ENCODE peak calls at places on chromosome 16, in five cellular contexts. One of them, this sample, is unnamed.

GRCh38 chr16:54985668-54986067 is 55.0 kb downstream of the IRX5 start:
- DNase-seq in A549: no peak
- DNase-seq in HepG2: no peak
- DNase-seq in WTC11: no peak
- DNase-seq in K562: no peak
- DNase-seq in this sample: no peak

GRCh38 chr16:51062039-51062438 is 89.0 kb downstream of the SALL1 start:
- DNase-seq in A549: peak
- DNase-seq in HepG2: peak
- DNase-seq in WTC11: no peak
- DNase-seq in K562: no peak
- DNase-seq in this sample: no peak

GRCh38 chr16:3971261-3971660 is 90.7 kb upstream of the CREBBP start:
- DNase-seq in A549: peak
- DNase-seq in HepG2: no peak
- DNase-seq in WTC11: no peak
- DNase-seq in K562: no peak
- DNase-seq in this sample: peak

GRCh38 chr16:4580245-4580644 is 24.1 kb downstream of the C16orf96 start:
- DNase-seq in A549: peak
- DNase-seq in HepG2: no peak
- DNase-seq in WTC11: no peak
- DNase-seq in K562: no peak
- DNase-seq in this sample: no peak

GRCh38 chr16:20675488-20676267 is 21.8 kb downstream of the ACSM1 start:
- DNase-seq in A549: no peak
- DNase-seq in HepG2: peak
- DNase-seq in WTC11: peak
- DNase-seq in K562: peak
- DNase-seq in this sample: peak

GRCh38 chr16:51167170-51167710 is 16.2 kb upstream of the SALL1 start:
- DNase-seq in A549: no peak
- DNase-seq in HepG2: no peak
- DNase-seq in WTC11: no peak
- DNase-seq in K562: no peak
- DNase-seq in this sample: no peak

GRCh38 chr16:90026135-90026534 is 6.9 kb upstream of the DBNDD1 start:
- DNase-seq in A549: no peak
- DNase-seq in HepG2: no peak
- DNase-seq in WTC11: no peak
- DNase-seq in K562: no peak
- DNase-seq in this sample: no peak

GRCh38 chr16:88815901-88816589 is 4.3 kb upstream of the APRT start:
- DNase-seq in A549: peak
- DNase-seq in HepG2: peak
- DNase-seq in WTC11: peak
- DNase-seq in K562: peak
- DNase-seq in this sample: no peak

GRCh38 chr16:89737341-89738071 is 16.2 kb downstream of the ZNF276 start:
- DNase-seq in A549: no peak
- DNase-seq in HepG2: no peak
- DNase-seq in WTC11: no peak
- DNase-seq in K562: no peak
- DNase-seq in this sample: no peak

GRCh38 chr16:55021595-55022475 is 91.2 kb downstream of the IRX5 start:
- DNase-seq in A549: peak
- DNase-seq in HepG2: peak
- DNase-seq in WTC11: peak
- DNase-seq in K562: peak
- DNase-seq in this sample: no peak

GRCh38 chr16:84560269-84560668 is 55.8 kb upstream of the MEAK7 start:
- DNase-seq in A549: no peak
- DNase-seq in HepG2: no peak
- DNase-seq in WTC11: no peak
- DNase-seq in K562: no peak
- DNase-seq in this sample: no peak

GRCh38 chr16:14310519-14310991 is 239.4 kb downstream of the MRTFB start:
- DNase-seq in A549: peak
- DNase-seq in HepG2: peak
- DNase-seq in WTC11: peak
- DNase-seq in K562: peak
- DNase-seq in this sample: peak

GRCh38 chr16:12259258-12259657 is 282.7 kb downstream of the SNX29 start:
- DNase-seq in A549: no peak
- DNase-seq in HepG2: no peak
- DNase-seq in WTC11: no peak
- DNase-seq in K562: no peak
- DNase-seq in this sample: no peak

GRCh38 chr16:19223235-19223847 is 55.3 kb downstream of the SYT17 start:
- DNase-seq in A549: peak
- DNase-seq in HepG2: peak
- DNase-seq in WTC11: peak
- DNase-seq in K562: peak
- DNase-seq in this sample: no peak

GRCh38 chr16:84484579-84485254 is 19.7 kb downstream of the MEAK7 start:
- DNase-seq in A549: peak
- DNase-seq in HepG2: peak
- DNase-seq in WTC11: peak
- DNase-seq in K562: peak
- DNase-seq in this sample: no peak

GRCh38 chr16:86060381-86061317 is 161.7 kb downstream of the IRF8 start:
- DNase-seq in A549: no peak
- DNase-seq in HepG2: no peak
- DNase-seq in WTC11: no peak
- DNase-seq in K562: no peak
- DNase-seq in this sample: no peak

GRCh38 chr16:52482916-52483315 is 64.0 kb downstream of the TOX3 start:
- DNase-seq in A549: no peak
- DNase-seq in HepG2: no peak
- DNase-seq in WTC11: no peak
- DNase-seq in K562: no peak
- DNase-seq in this sample: no peak

GRCh38 chr16:84461504-84462295 is 42.8 kb downstream of the MEAK7 start:
- DNase-seq in A549: no peak
- DNase-seq in HepG2: no peak
- DNase-seq in WTC11: no peak
- DNase-seq in K562: no peak
- DNase-seq in this sample: no peak

GRCh38 chr16:8655184-8655717 is 19.2 kb upstream of the ABAT start:
- DNase-seq in A549: peak
- DNase-seq in HepG2: peak
- DNase-seq in WTC11: peak
- DNase-seq in K562: peak
- DNase-seq in this sample: peak

GRCh38 chr16:24729967-24730815 is 740 bp downstream of the TNRC6A start:
- DNase-seq in A549: peak
- DNase-seq in HepG2: no peak
- DNase-seq in WTC11: peak
- DNase-seq in K562: peak
- DNase-seq in this sample: no peak

GRCh38 chr16:72182976-72183375 is 11.0 kb upstream of the PMFBP1 start:
- DNase-seq in A549: no peak
- DNase-seq in HepG2: no peak
- DNase-seq in WTC11: no peak
- DNase-seq in K562: no peak
- DNase-seq in this sample: no peak

GRCh38 chr16:56606688-56607618 is 1.4 kb upstream of the MT2A start:
- DNase-seq in A549: peak
- DNase-seq in HepG2: peak
- DNase-seq in WTC11: no peak
- DNase-seq in K562: no peak
- DNase-seq in this sample: no peak

GRCh38 chr16:24178496-24178895 is 77.6 kb upstream of the CACNG3 start:
- DNase-seq in A549: no peak
- DNase-seq in HepG2: no peak
- DNase-seq in WTC11: peak
- DNase-seq in K562: peak
- DNase-seq in this sample: no peak

GRCh38 chr16:12706628-12707027 is 97.1 kb downstream of the CPPED1 start:
- DNase-seq in A549: no peak
- DNase-seq in HepG2: no peak
- DNase-seq in WTC11: no peak
- DNase-seq in K562: no peak
- DNase-seq in this sample: no peak

DNA sequence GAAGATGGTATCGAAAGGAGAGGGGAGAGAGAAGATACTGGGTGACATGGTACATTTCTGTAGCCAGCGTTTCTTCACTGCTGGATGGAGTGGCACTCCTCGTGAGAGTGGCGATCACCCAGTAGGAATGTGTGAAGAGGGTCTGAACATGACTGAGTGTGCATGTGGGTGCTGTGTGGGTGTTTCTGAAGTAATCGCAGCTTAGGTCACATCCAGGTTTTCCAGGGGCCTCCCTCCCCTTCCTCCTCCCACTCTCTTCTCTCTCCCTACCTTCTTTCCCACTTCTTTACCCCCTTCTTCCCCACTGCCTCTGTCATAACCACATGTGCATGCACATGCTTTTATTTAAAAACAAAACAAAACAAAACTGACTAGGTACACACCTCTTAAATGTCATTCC is 1.8 kb downstream of the CLEC3A start:
- DNase-seq in A549: no peak
- DNase-seq in HepG2: no peak
- DNase-seq in WTC11: no peak
- DNase-seq in K562: no peak
- DNase-seq in this sample: no peak
- TF ChIP-seq ESRRA in A549: no peak
- TF ChIP-seq ESRRA in HepG2: no peak
- TF ChIP-seq ESRRA in WTC11: no peak
- TF ChIP-seq ESRRA in K562: no peak
- TF ChIP-seq ESRRA in this sample: no peak

DNA sequence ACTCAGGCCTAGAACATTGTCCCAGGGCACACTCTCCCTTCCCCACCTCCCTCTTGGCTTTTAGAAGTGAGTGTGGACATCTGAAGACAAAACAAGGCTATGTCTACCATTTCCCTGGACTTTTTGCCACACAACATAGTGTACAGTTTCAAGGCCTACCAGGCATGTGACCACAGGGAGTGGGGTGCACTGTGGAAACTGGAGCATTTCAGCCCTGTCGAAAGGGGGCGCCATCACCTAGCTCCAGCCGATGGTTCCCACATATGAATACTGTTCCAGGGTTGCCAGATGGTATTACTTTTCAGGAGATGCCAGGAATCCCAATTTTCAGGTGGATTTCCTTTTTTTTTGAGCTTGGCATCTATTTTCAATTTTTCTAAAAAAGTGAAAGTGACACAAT is 140.7 kb downstream of the KATNIP start:
- DNase-seq in A549: peak
- DNase-seq in HepG2: peak
- DNase-seq in WTC11: peak
- DNase-seq in K562: peak
- DNase-seq in this sample: no peak
- TF ChIP-seq ESRRA in A549: no peak
- TF ChIP-seq ESRRA in HepG2: no peak
- TF ChIP-seq ESRRA in WTC11: no peak
- TF ChIP-seq ESRRA in K562: no peak
- TF ChIP-seq ESRRA in this sample: no peak

GRCh38 chr16:64469351-64469750 is 652.5 kb downstream of the CDH11 start:
- DNase-seq in A549: no peak
- DNase-seq in HepG2: no peak
- DNase-seq in WTC11: no peak
- DNase-seq in K562: no peak
- DNase-seq in this sample: no peak
- TF ChIP-seq ESRRA in A549: no peak
- TF ChIP-seq ESRRA in HepG2: no peak
- TF ChIP-seq ESRRA in WTC11: no peak
- TF ChIP-seq ESRRA in K562: no peak
- TF ChIP-seq ESRRA in this sample: no peak

GRCh38 chr16:48556913-48557351 is 53.0 kb downstream of the N4BP1 start:
- DNase-seq in A549: no peak
- DNase-seq in HepG2: no peak
- DNase-seq in WTC11: no peak
- DNase-seq in K562: no peak
- DNase-seq in this sample: peak
- TF ChIP-seq ESRRA in A549: no peak
- TF ChIP-seq ESRRA in HepG2: no peak
- TF ChIP-seq ESRRA in WTC11: no peak
- TF ChIP-seq ESRRA in K562: no peak
- TF ChIP-seq ESRRA in this sample: no peak

GRCh38 chr16:75109732-75110243 is 6.8 kb downstream of the LDHD start:
- DNase-seq in A549: no peak
- DNase-seq in HepG2: no peak
- DNase-seq in WTC11: no peak
- DNase-seq in K562: no peak
- DNase-seq in this sample: no peak
- TF ChIP-seq ESRRA in A549: no peak
- TF ChIP-seq ESRRA in HepG2: no peak
- TF ChIP-seq ESRRA in WTC11: no peak
- TF ChIP-seq ESRRA in K562: no peak
- TF ChIP-seq ESRRA in this sample: no peak

DNA sequence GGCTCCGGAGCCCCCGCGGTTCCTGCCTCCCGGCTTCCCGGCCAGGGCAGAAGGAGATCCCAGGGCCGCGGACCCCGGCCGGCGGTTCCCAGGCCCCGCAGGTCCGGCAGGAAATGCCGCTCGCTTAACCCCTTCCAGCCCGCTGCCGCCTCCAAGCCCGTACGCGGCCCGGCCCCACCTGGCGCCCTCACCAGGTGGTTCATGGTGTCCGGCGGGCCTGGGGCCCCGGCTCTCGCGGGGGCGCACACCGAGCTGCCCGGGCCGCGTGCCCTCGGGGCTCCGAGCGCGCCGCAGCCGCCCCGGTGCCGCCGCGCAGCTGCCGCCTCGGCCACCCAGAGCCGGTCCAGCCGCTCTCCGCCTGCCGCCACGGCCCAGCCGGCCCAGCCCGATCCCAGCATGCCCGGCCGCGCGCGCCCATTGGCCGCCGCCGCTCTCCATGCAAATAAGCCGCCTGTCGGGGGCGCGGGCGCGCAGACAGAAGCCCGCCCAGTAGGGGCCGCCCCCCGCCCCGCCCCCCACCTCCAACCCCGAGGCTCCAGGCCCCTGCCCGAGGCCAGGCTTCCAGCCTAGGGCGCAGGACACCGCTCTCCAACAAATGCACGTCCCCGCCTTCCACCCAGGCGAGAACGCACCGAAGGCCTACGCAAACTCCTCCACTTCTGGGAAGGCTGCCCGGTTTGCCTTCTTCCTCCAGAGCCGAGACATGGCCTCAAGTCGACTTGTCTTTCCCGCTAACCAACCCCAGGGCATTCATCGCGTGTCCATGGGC is at the start of gene BCAR1:
- DNase-seq in A549: peak
- DNase-seq in HepG2: peak
- DNase-seq in WTC11: peak
- DNase-seq in K562: peak
- DNase-seq in this sample: no peak
- TF ChIP-seq ESRRA in A549: no peak
- TF ChIP-seq ESRRA in HepG2: peak
- TF ChIP-seq ESRRA in WTC11: no peak
- TF ChIP-seq ESRRA in K562: no peak
- TF ChIP-seq ESRRA in this sample: no peak

GRCh38 chr16:1614226-1615102 is 2.3 kb downstream of the CRAMP1 start:
- DNase-seq in A549: no peak
- DNase-seq in HepG2: no peak
- DNase-seq in WTC11: peak
- DNase-seq in K562: peak
- DNase-seq in this sample: no peak
- TF ChIP-seq ESRRA in A549: no peak
- TF ChIP-seq ESRRA in HepG2: no peak
- TF ChIP-seq ESRRA in WTC11: no peak
- TF ChIP-seq ESRRA in K562: no peak
- TF ChIP-seq ESRRA in this sample: no peak

This sample was measured in GM12878.